ENCODE peak calls at places on chromosomes 13 and 19, in six cellular contexts. X, A, L, M, N and E are unnamed samples.

GRCh38 chr13:23518231-23518630 is 52.0 kb upstream of the TNFRSF19 start:
- DNase-seq in X (no peak), A (no peak), L (no peak), M (no peak), N (no peak), E (no peak)

GRCh38 chr13:75774176-75774575 is 138.0 kb downstream of the LMO7 start:
- DNase-seq in X (no peak), A (no peak), L (no peak), M (no peak), N (no peak), E (no peak)

GRCh38 chr19:7505682-7506384 is 10.1 kb upstream of the ZNF358 start:
- DNase-seq in X (no peak), A (no peak), L (no peak), M (no peak), N (no peak), E (peak; percentile 37)

GRCh38 chr13:76300688-76301087 is 585.5 kb downstream of the KCTD12 start:
- DNase-seq in X (no peak), A (no peak), L (no peak), M (no peak), N (no peak), E (no peak)

GRCh38 chr19:46090444-46090843 is 34.0 kb downstream of the IGFL3 start:
- DNase-seq in X (no peak), A (no peak), L (no peak), M (no peak), N (no peak), E (no peak)

GRCh38 chr19:29417048-29417447 is 108.7 kb upstream of the VSTM2B start:
- DNase-seq in X (no peak), A (no peak), L (no peak), M (no peak), N (no peak), E (no peak)

GRCh38 chr19:46718157-46718933 is 1.4 kb upstream of the PRKD2 start:
- DNase-seq in X (no peak), A (no peak), L (peak; percentile 29), M (no peak), N (peak; percentile 41), E (peak; percentile 63)

GRCh38 chr13:49995535-49996165 is 1.2 kb upstream of the TRIM13 start:
- DNase-seq in X (no peak), A (no peak), L (no peak), M (no peak), N (peak; percentile 41), E (no peak)

GRCh38 chr13:93386191-93386590 is 159.6 kb downstream of the GPC6 start:
- DNase-seq in X (no peak), A (no peak), L (no peak), M (no peak), N (no peak), E (no peak)

GRCh38 chr13:24013189-24013588 is 115.9 kb upstream of the C1QTNF9B start:
- DNase-seq in X (no peak), A (no peak), L (no peak), M (no peak), N (no peak), E (no peak)

GRCh38 chr13:49220856-49221614 is 897 bp downstream of the MLNR start:
- DNase-seq in X (no peak), A (no peak), L (no peak), M (no peak), N (no peak), E (no peak)

GRCh38 chr19:12834976-12835757 is 788 bp upstream of the RTBDN start:
- DNase-seq in X (no peak), A (no peak), L (no peak), M (no peak), N (peak; percentile 21), E (peak; percentile 51)

GRCh38 chr13:48403151-48403631 is 9.7 kb downstream of the LPAR6 start:
- DNase-seq in X (no peak), A (no peak), L (no peak), M (no peak), N (peak; percentile 67), E (no peak)

GRCh38 chr13:111547726-111548273 is 227.4 kb downstream of the TEX29 start:
- DNase-seq in X (no peak), A (no peak), L (no peak), M (no peak), N (no peak), E (no peak)

GRCh38 chr19:33204136-33204973 is 10.2 kb downstream of the LRP3 start:
- DNase-seq in X (no peak), A (no peak), L (no peak), M (no peak), N (no peak), E (no peak)

GRCh38 chr13:97242755-97243497 is 20.8 kb downstream of the MBNL2 start:
- DNase-seq in X (no peak), A (no peak), L (no peak), M (no peak), N (no peak), E (no peak)

GRCh38 chr13:91643394-91643793 is 245.0 kb downstream of the GPC5 start:
- DNase-seq in X (no peak), A (no peak), L (no peak), M (no peak), N (no peak), E (no peak)

GRCh38 chr19:47494211-47494547 is 10.2 kb upstream of the KPTN start:
- DNase-seq in X (no peak), A (no peak), L (no peak), M (no peak), N (no peak), E (no peak)

GRCh38 chr13:113598081-113598410 is 13.5 kb downstream of the TFDP1 start:
- DNase-seq in X (no peak), A (no peak), L (no peak), M (no peak), N (no peak), E (no peak)

GRCh38 chr13:100796463-100796862 is 121.9 kb upstream of the TMTC4 start:
- DNase-seq in X (no peak), A (no peak), L (no peak), M (no peak), N (no peak), E (no peak)

GRCh38 chr13:110017379-110017778 is 231.0 kb upstream of the IRS2 start:
- DNase-seq in X (no peak), A (peak; percentile 89), L (no peak), M (no peak), N (peak; percentile 92), E (no peak)

GRCh38 chr19:19822148-19822429 is 539 bp upstream of the ZNF506 start:
- DNase-seq in X (no peak), A (no peak), L (no peak), M (no peak), N (no peak), E (peak; percentile 28)

GRCh38 chr13:67549331-67549730 is 319.2 kb upstream of the PCDH9 start:
- DNase-seq in X (no peak), A (peak; percentile 51), L (no peak), M (no peak), N (no peak), E (no peak)

GRCh38 chr19:57438925-57439324 is 3.8 kb downstream of the ZNF749 start:
- DNase-seq in X (no peak), A (no peak), L (no peak), M (no peak), N (no peak), E (no peak)

GRCh38 chr13:25682221-25682620 is 310.4 kb downstream of the ATP8A2 start:
- DNase-seq in X (no peak), A (no peak), L (no peak), M (no peak), N (no peak), E (no peak)

GRCh38 chr13:43905435-43906031 is 25.8 kb downstream of the LACC1 start:
- DNase-seq in X (peak; percentile 42), A (peak; percentile 29), L (no peak), M (no peak), N (peak; percentile 79), E (peak; percentile 60)

GRCh38 chr13:79423801-79424642 is 18.0 kb upstream of the RBM26 start:
- DNase-seq in X (no peak), A (peak; percentile 14), L (no peak), M (no peak), N (peak; percentile 71), E (no peak)

GRCh38 chr13:23767806-23768205 is 121.4 kb downstream of the MIPEP start:
- DNase-seq in X (no peak), A (no peak), L (no peak), M (no peak), N (no peak), E (no peak)

GRCh38 chr13:109657395-109657794 is 129.0 kb downstream of the IRS2 start:
- DNase-seq in X (no peak), A (no peak), L (no peak), M (no peak), N (peak; percentile 38), E (no peak)